ENCODE peak calls at places on chromosomes 16 and 17, in four cellular contexts. X is progenitor cell of endocrine pancreas, Y is tibial artery, W is thoracic aorta. O is an unnamed sample.

GRCh38 chr16:726438-727290 is at the start of the genes CCDC78 and HAGHL:
- DNase-seq in Y (no peak), X (no peak), W (no peak), O (no peak)

GRCh38 chr16:19700319-19700781 is 17.7 kb downstream of the KNOP1 start:
- DNase-seq in Y (no peak), X (no peak), W (no peak), O (no peak)

GRCh38 chr16:11029948-11030347 is 85.6 kb downstream of the CLEC16A start:
- DNase-seq in X (no peak), Y (no peak), W (no peak), O (no peak)

GRCh38 chr17:15657868-15658775 is 26.0 kb downstream of the TRIM16 start:
- DNase-seq in Y (no peak), X (no peak), W (no peak), O (no peak)

GRCh38 chr17:16342979-16343378 is 10.3 kb downstream of the CENPV start:
- DNase-seq in X (no peak), W (no peak), Y (peak; percentile 62), O (no peak)

GRCh38 chr17:61601297-61601696 is 10.3 kb upstream of the NACA2 start:
- DNase-seq in Y (no peak), X (no peak), W (no peak), O (no peak)

GRCh38 chr17:39738568-39738901 is 797 bp downstream of the GRB7 start:
- DNase-seq in Y (no peak), W (no peak), X (no peak), O (no peak)

GRCh38 chr16:79770244-79771064 is 169.9 kb upstream of the MAF start:
- DNase-seq in Y (peak; percentile 94), X (peak; percentile 73), W (peak; percentile 61), O (peak; percentile 51)

GRCh38 chr16:3143598-3144330 is 8.9 kb downstream of the ZNF213 start:
- DNase-seq in Y (no peak), W (no peak), X (no peak), O (no peak)

GRCh38 chr16:47965439-47965838 is 190.4 kb downstream of the ABCC12 start:
- DNase-seq in W (no peak), X (no peak), Y (no peak), O (no peak)

GRCh38 chr16:57256601-57257395 is 11.7 kb downstream of the ARL2BP start:
- DNase-seq in W (no peak), X (no peak), Y (peak; percentile 51), O (peak; percentile 53)

GRCh38 chr17:15285466-15285865 is 20.3 kb upstream of the PMP22 start:
- DNase-seq in W (no peak), Y (no peak), X (no peak), O (no peak)

GRCh38 chr17:72661093-72661944 is 431.2 kb downstream of the SLC39A11 start:
- DNase-seq in X (no peak), W (no peak), Y (no peak), O (no peak)

GRCh38 chr16:21222495-21223337 is 10.8 kb upstream of the ANKS4B start:
- DNase-seq in W (no peak), X (no peak), Y (no peak), O (no peak)

GRCh38 chr16:4521971-4522623 is 16.5 kb downstream of the CDIP1 start:
- DNase-seq in X (no peak), W (no peak), Y (peak; percentile 74), O (no peak)

GRCh38 chr17:78432226-78432894 is 53.9 kb downstream of the PGS1 start:
- DNase-seq in W (no peak), X (no peak), Y (no peak), O (no peak)

GRCh38 chr17:82647593-82648164 is 565 bp downstream of the WDR45B start:
- DNase-seq in X (peak; percentile 50), W (no peak), Y (peak; percentile 79), O (no peak)

GRCh38 chr17:14305785-14306496 is 5.1 kb downstream of the HS3ST3B1 start:
- DNase-seq in W (no peak), X (no peak), Y (no peak), O (no peak)

GRCh38 chr16:85017151-85017550 is 5.8 kb upstream of the ZDHHC7 start:
- DNase-seq in Y (no peak), X (no peak), W (no peak), O (no peak)

GRCh38 chr17:55728833-55729232 is 6.2 kb upstream of the TMEM100 start:
- DNase-seq in W (no peak), X (no peak), Y (no peak), O (no peak)

GRCh38 chr17:83182620-83183063 is 103.2 kb downstream of the METRNL start:
- DNase-seq in Y (peak; percentile 73), X (no peak), W (no peak), O (peak; percentile 67)

GRCh38 chr17:30290696-30291570 is 811 bp downstream of the BLMH start:
- DNase-seq in Y (peak; percentile 66), X (peak; percentile 23), W (no peak), O (no peak)

GRCh38 chr17:17343160-17343735 is 40.1 kb downstream of the NT5M start:
- DNase-seq in W (no peak), X (no peak), Y (peak; percentile 24), O (peak; percentile 41)

GRCh38 chr16:76676356-76676755 is 399.2 kb downstream of the CNTNAP4 start:
- DNase-seq in X (no peak), W (no peak), Y (no peak), O (no peak)

GRCh38 chr17:15038656-15039055 is 226.5 kb downstream of the PMP22 start:
- DNase-seq in Y (no peak), W (no peak), X (no peak), O (no peak)

GRCh38 chr17:75474736-75475135 is 18.3 kb downstream of the TMEM94 start:
- DNase-seq in W (no peak), X (no peak), Y (no peak), O (no peak)

GRCh38 chr16:47815655-47816054 is 340.1 kb downstream of the ABCC12 start:
- DNase-seq in Y (no peak), W (no peak), X (no peak), O (no peak)

GRCh38 chr17:979539-980405 is at the start of gene NXN:
- DNase-seq in W (peak; percentile 45), Y (peak; percentile 91), X (peak; percentile 91), O (no peak)
- TF ChIP-seq CTCF in W (no peak), Y (peak; percentile 11), X (peak; percentile 40), O (peak; percentile 17)

DNA sequence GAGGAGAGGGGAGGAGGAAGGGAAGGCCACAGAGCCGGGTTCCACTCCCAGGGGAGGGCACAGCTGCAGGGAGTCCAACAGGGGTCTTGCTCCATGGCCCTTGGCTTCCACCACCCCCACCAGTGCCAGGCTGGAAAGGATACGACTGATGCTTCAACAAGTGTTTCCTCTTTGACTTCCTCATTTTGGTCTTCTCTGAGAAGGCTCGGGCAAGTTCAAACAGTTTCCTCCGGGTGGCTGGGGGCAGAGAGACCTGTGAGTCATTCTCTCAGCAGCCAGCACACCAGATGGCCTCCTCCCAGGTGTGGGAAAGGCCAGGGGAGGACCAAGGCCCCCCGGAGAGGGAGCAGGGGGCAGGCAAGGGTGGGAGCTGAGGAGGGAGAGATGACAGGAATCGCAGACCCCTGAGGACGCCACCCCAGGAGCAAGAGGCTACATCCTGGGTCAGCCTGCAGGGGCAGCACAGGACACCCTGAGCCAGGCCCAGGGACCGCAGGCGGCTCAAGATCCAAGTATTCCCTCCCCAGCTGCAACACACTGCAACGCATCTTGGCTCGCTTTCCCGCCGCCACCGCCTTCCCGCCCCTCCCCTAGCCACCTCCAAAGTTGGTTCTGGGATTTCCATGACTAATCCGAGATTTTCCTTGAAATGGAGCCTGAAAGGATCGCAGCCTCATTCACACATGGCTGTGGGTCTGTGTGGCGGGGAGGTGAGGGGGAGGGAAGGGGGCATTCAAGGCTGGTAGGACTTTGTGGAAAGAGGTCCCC is 18.3 kb upstream of the MRPS23 start:
- DNase-seq in W (peak; percentile 69), X (no peak), Y (peak; percentile 93), O (peak; percentile 93)
- TF ChIP-seq CTCF in W (peak; percentile 53), X (peak; percentile 31), Y (peak; percentile 42), O (peak; percentile 46)

GRCh38 chr17:37393352-37393751 is 13.3 kb downstream of the ACACA start:
- DNase-seq in X (no peak), W (no peak), Y (no peak), O (no peak)
- TF ChIP-seq CTCF in X (no peak), W (no peak), Y (no peak), O (no peak)

GRCh38 chr16:78289368-78289767 is 189.9 kb downstream of the WWOX start:
- DNase-seq in X (no peak), W (no peak), Y (no peak), O (no peak)
- TF ChIP-seq CTCF in X (no peak), W (no peak), Y (no peak), O (no peak)